ENCODE peak calls at places on chromosomes 7 and 10, in seven cellular contexts. C is AG09309, T is fibroblast of villous mesenchyme, N is AG04449, I is fibroblast of pulmonary artery, S is adrenal gland, X is spleen. Z is an unnamed sample.

GRCh38 chr7:91310829-91311460 is 46.7 kb downstream of the FZD1 start:
- DNase-seq in C (peak; percentile 53), S (no peak), N (no peak), I (peak; percentile 22), X (no peak), T (peak; percentile 38), Z (no peak)

GRCh38 chr10:110040108-110040507 is 32.3 kb downstream of the ADD3 start:
- DNase-seq in X (no peak), T (no peak), N (no peak), S (no peak), I (no peak), C (no peak), Z (no peak)

GRCh38 chr7:87218941-87219544 is 489 bp downstream of the TMEM243 start:
- DNase-seq in N (no peak), T (peak; percentile 61), I (peak; percentile 72), S (peak; percentile 66), C (no peak), X (peak; percentile 89), Z (peak; percentile 32)

GRCh38 chr7:36188266-36188665 is 35.2 kb downstream of the EEPD1 start:
- DNase-seq in C (no peak), X (no peak), S (no peak), I (no peak), T (peak; percentile 33), N (no peak), Z (no peak)

GRCh38 chr10:132708441-132708840 is 77.5 kb downstream of the NKX6-2 start:
- DNase-seq in I (no peak), C (no peak), S (no peak), X (peak; percentile 57), N (no peak), T (no peak), Z (no peak)

GRCh38 chr7:14858410-14858809 is 44.1 kb downstream of the DGKB start:
- DNase-seq in I (no peak), C (no peak), X (no peak), N (no peak), T (no peak), S (no peak), Z (no peak)

GRCh38 chr10:108358912-108359311 is 1194.4 kb upstream of the SORCS1 start:
- DNase-seq in X (no peak), C (peak; percentile 59), S (no peak), N (peak; percentile 76), T (peak; percentile 71), I (peak; percentile 86), Z (peak; percentile 85)

GRCh38 chr7:111750168-111750715 is 187.9 kb upstream of the IMMP2L start:
- DNase-seq in S (no peak), N (no peak), I (no peak), T (peak; percentile 22), C (no peak), X (no peak), Z (no peak)

GRCh38 chr7:2856388-2857169 is 12.5 kb upstream of the GNA12 start:
- DNase-seq in S (no peak), N (no peak), I (peak; percentile 57), C (no peak), X (no peak), T (no peak), Z (no peak)

GRCh38 chr7:496528-497295 is 22.9 kb downstream of the PDGFA start:
- DNase-seq in C (no peak), S (no peak), T (no peak), N (no peak), X (peak; percentile 68), I (no peak), Z (no peak)

GRCh38 chr7:20012100-20012499 is 205.1 kb downstream of the MACC1 start:
- DNase-seq in S (no peak), X (no peak), C (no peak), T (no peak), I (no peak), N (no peak), Z (no peak)

GRCh38 chr10:16192337-16192736 is 244.5 kb upstream of the PTER start:
- DNase-seq in S (no peak), C (no peak), T (no peak), X (no peak), I (no peak), N (no peak), Z (no peak)

GRCh38 chr10:82397859-82398258 is 522.9 kb downstream of the NRG3 start:
- DNase-seq in S (no peak), C (no peak), X (no peak), I (no peak), T (no peak), N (no peak), Z (no peak)

GRCh38 chr7:40996330-40996729 is 706.6 kb downstream of the INHBA start:
- DNase-seq in C (no peak), N (no peak), T (no peak), S (no peak), X (no peak), I (no peak), Z (peak; percentile 25)

GRCh38 chr10:16436367-16436757 is 448 bp upstream of the PTER start:
- DNase-seq in N (no peak), I (peak; percentile 2), S (no peak), C (no peak), T (peak; percentile 4), X (no peak), Z (no peak)

GRCh38 chr10:46553238-46554049 is 3.0 kb downstream of the GPRIN2 start:
- DNase-seq in N (no peak), S (peak; percentile 7), I (no peak), C (no peak), X (peak; percentile 77), T (no peak), Z (no peak)

GRCh38 chr10:17067549-17068264 is 61.9 kb downstream of the CUBN start:
- DNase-seq in S (no peak), X (no peak), I (no peak), T (peak; percentile 15), C (no peak), N (no peak), Z (no peak)

GRCh38 chr10:66837990-66838389 is 87.8 kb upstream of the LRRTM3 start:
- DNase-seq in C (no peak), S (no peak), T (peak; percentile 64), N (no peak), X (no peak), I (peak; percentile 51), Z (peak; percentile 60)

GRCh38 chr10:75776738-75777504 is 345.5 kb downstream of the LRMDA start:
- DNase-seq in C (no peak), N (no peak), S (no peak), X (no peak), I (no peak), T (no peak), Z (no peak)

GRCh38 chr10:72106896-72107295 is 18.5 kb upstream of the SPOCK2 start:
- DNase-seq in I (no peak), X (no peak), C (no peak), T (no peak), S (no peak), N (no peak), Z (no peak)

GRCh38 chr10:18104223-18104872 is 35.9 kb upstream of the CACNB2 start:
- DNase-seq in I (peak; percentile 60), T (peak; percentile 37), N (no peak), C (no peak), S (peak; percentile 64), X (no peak), Z (peak; percentile 52)

GRCh38 chr7:1192171-1192676 is 32.2 kb upstream of the ZFAND2A start:
- DNase-seq in S (no peak), I (peak; percentile 96), T (peak; percentile 89), C (peak; percentile 40), X (no peak), N (peak; percentile 23), Z (peak; percentile 77)

GRCh38 chr7:1549357-1550004 is 6.5 kb downstream of the TMEM184A start:
- DNase-seq in T (no peak), S (no peak), I (no peak), X (no peak), C (no peak), N (no peak), Z (no peak)

GRCh38 chr10:69730251-69731156 is 71.2 kb upstream of the COL13A1 start:
- DNase-seq in T (peak; percentile 79), N (no peak), C (no peak), I (peak; percentile 35), S (peak; percentile 65), X (no peak), Z (peak; percentile 34)

GRCh38 chr7:86643478-86644281 is at the start of gene GRM3:
- DNase-seq in I (no peak), S (peak; percentile 64), N (no peak), T (no peak), X (no peak), C (no peak), Z (peak; percentile 5)

GRCh38 chr7:131016230-131016629 is 282.2 kb upstream of the KLF14 start:
- DNase-seq in C (no peak), I (no peak), T (no peak), S (no peak), N (no peak), X (no peak), Z (no peak)

GRCh38 chr7:111730476-111731300 is 168.4 kb upstream of the IMMP2L start:
- DNase-seq in I (peak; percentile 53), S (no peak), N (no peak), T (peak; percentile 30), C (no peak), X (no peak), Z (no peak)

GRCh38 chr7:118250860-118251494 is 26.5 kb downstream of the ANKRD7 start:
- DNase-seq in T (no peak), X (no peak), N (no peak), S (no peak), I (no peak), C (no peak), Z (peak; percentile 9)
- TF ChIP-seq CTCF in T (peak; percentile 37), X (no peak), N (no peak), S (no peak), I (peak; percentile 27), C (peak; percentile 1), Z (peak; percentile 61)

GRCh38 chr7:27972272-27972671 is 208.3 kb downstream of the JAZF1 start:
- DNase-seq in N (no peak), S (no peak), X (no peak), I (no peak), T (no peak), C (no peak), Z (no peak)
- H3K4me3 ChIP-seq in N (no peak overlapping the region), S (no peak overlapping the region), X (no peak overlapping the region), I (no peak overlapping the region), T (no peak overlapping the region), C (no peak overlapping the region), Z (no peak overlapping the region)

GRCh38 chr7:157250605-157251228 is 86.1 kb upstream of the DNAJB6 start:
- DNase-seq in I (peak; percentile 74), T (peak; percentile 72), X (no peak), S (peak; percentile 38), N (no peak), C (no peak), Z (peak; percentile 68)
- TF ChIP-seq CTCF in I (peak; percentile 86), T (peak; percentile 81), X (peak; percentile 78), S (peak; percentile 58), N (peak; percentile 77), C (peak; percentile 77), Z (peak; percentile 84)

GRCh38 chr10:92712016-92712889 is 22.5 kb downstream of the HHEX start:
- DNase-seq in X (no peak), I (no peak), T (peak; percentile 57), N (peak; percentile 12), S (no peak), C (no peak), Z (peak; percentile 56)
- H3K4me3 ChIP-seq in X (no peak overlapping the region), I (no peak overlapping the region), T (no peak overlapping the region), N (no peak overlapping the region), S (no peak overlapping the region), C (no peak overlapping the region), Z (no peak overlapping the region)

DNA sequence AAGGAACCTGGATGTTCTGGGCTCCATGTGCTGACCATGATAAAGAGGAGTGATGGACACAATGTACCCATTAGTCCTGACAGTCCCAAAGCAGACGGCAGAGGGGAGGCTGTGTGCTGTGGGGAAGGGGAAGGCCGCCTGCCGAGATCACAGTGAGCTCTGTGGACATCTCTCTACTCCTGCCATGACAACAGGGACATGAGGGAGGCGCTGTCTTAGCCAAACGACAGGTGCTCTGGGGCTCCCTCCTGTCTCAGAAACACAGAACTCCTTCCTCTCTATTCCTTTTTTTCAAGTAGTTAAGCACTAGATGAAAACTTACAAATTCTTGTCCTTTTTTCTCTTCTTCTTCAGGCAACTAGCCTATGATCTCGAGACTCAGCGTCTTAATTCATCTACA is 113.1 kb downstream of the RNF32 start:
- DNase-seq in T (no peak), C (no peak), X (no peak), N (no peak), S (no peak), I (no peak), Z (no peak)
- TF ChIP-seq CTCF in T (no peak), C (no peak), X (no peak), N (no peak), S (no peak), I (no peak), Z (no peak)